ENCODE peak calls at places on chromosomes 11 and 22, in eight cellular contexts. X is AG09309, U is right atrium auricular region, J is GM06990, D is Peyer's patch, N is brain microvascular endothelial cell, T is ovary, H is lower leg skin. M is an unnamed sample.

GRCh38 chr11:130448416-130449068 is at the start of gene ADAMTS15:
- DNase-seq in X (no peak), U (peak), J (peak), D (peak), N (peak), T (peak), H (peak), M (no peak)

GRCh38 chr11:15471709-15472404 is 357.1 kb downstream of the INSC start:
- DNase-seq in X (no peak), U (no peak), J (no peak), D (no peak), N (no peak), T (no peak), H (no peak), M (no peak)

GRCh38 chr11:2567026-2567671 is 122.3 kb downstream of the KCNQ1 start:
- DNase-seq in X (no peak), U (no peak), J (no peak), D (peak), N (no peak), T (no peak), H (no peak), M (no peak)

GRCh38 chr11:45409587-45409986 is 123.4 kb upstream of the SYT13 start:
- DNase-seq in X (no peak), U (no peak), J (no peak), D (no peak), N (no peak), T (no peak), H (no peak), M (no peak)

GRCh38 chr11:119717839-119718534 is 11.0 kb downstream of the NECTIN1 start:
- DNase-seq in X (no peak), U (no peak), J (no peak), D (no peak), N (no peak), T (no peak), H (no peak), M (no peak)

GRCh38 chr22:38353142-38353629 is 36.0 kb upstream of the CSNK1E start:
- DNase-seq in X (no peak), U (peak), J (peak), D (peak), N (peak), T (peak), H (peak), M (no peak)

GRCh38 chr11:120625565-120625964 is 114.0 kb downstream of the GRIK4 start:
- DNase-seq in X (no peak), U (no peak), J (no peak), D (no peak), N (no peak), T (no peak), H (no peak), M (no peak)

GRCh38 chr11:76560219-76560618 is 110.3 kb downstream of the LRRC32 start:
- DNase-seq in X (no peak), U (no peak), J (no peak), D (no peak), N (no peak), T (no peak), H (no peak), M (no peak)

GRCh38 chr11:68372625-68373024 is 60.2 kb downstream of the LRP5 start:
- DNase-seq in X (no peak), U (no peak), J (no peak), D (peak), N (no peak), T (no peak), H (no peak), M (no peak)

GRCh38 chr11:68372114-68372513 is 59.7 kb downstream of the LRP5 start:
- DNase-seq in X (no peak), U (no peak), J (no peak), D (no peak), N (no peak), T (no peak), H (no peak), M (no peak)

GRCh38 chr11:68369756-68370155 is 57.4 kb downstream of the LRP5 start:
- DNase-seq in X (no peak), U (no peak), J (no peak), D (no peak), N (no peak), T (no peak), H (no peak), M (no peak)

GRCh38 chr11:68370211-68371111 is 58.1 kb downstream of the LRP5 start:
- DNase-seq in X (no peak), U (peak), J (peak), D (no peak), N (peak), T (no peak), H (no peak), M (no peak)

GRCh38 chr11:68371176-68372041 is 59.0 kb downstream of the LRP5 start:
- DNase-seq in X (no peak), U (peak), J (peak), D (no peak), N (peak), T (no peak), H (no peak), M (no peak)
- H3K4me3 ChIP-seq in X (no peak), U (no peak), J (no peak), D (no peak), N (no peak), T (no peak), H (no peak), M (no peak)

DNA sequence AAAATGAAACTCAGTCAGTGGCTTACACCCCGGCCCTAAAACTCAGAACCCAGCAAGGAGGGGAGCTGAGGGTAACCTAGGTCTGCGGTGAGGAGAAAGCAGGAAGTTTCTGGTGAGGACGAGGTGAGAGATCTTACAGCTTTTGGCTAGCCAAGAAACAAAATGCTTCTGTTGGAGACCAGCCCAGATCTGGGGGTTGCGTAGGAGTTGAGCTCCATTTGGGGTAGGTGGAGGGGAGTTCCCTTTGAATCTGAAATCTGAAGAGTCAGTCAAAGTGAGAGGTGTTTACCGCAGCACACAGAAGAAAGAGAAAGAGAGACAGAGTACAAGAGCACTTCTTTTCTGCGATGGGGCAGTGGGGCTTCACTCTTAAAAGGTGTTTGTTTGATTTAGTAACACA is 29.6 kb downstream of the EHF start:
- DNase-seq in X (no peak), U (no peak), J (peak), D (no peak), N (no peak), T (no peak), H (no peak), M (no peak)
- H3K4me3 ChIP-seq in X (no peak), U (no peak), J (no peak), D (no peak), N (no peak), T (no peak), H (no peak), M (no peak)

GRCh38 chr11:134036484-134037092 is 32.3 kb upstream of the JAM3 start:
- DNase-seq in X (no peak), U (no peak), J (no peak), D (no peak), N (no peak), T (no peak), H (no peak), M (no peak)
- H3K4me3 ChIP-seq in X (peak), U (peak), J (peak), D (peak), N (peak), T (peak), H (peak), M (peak)

DNA sequence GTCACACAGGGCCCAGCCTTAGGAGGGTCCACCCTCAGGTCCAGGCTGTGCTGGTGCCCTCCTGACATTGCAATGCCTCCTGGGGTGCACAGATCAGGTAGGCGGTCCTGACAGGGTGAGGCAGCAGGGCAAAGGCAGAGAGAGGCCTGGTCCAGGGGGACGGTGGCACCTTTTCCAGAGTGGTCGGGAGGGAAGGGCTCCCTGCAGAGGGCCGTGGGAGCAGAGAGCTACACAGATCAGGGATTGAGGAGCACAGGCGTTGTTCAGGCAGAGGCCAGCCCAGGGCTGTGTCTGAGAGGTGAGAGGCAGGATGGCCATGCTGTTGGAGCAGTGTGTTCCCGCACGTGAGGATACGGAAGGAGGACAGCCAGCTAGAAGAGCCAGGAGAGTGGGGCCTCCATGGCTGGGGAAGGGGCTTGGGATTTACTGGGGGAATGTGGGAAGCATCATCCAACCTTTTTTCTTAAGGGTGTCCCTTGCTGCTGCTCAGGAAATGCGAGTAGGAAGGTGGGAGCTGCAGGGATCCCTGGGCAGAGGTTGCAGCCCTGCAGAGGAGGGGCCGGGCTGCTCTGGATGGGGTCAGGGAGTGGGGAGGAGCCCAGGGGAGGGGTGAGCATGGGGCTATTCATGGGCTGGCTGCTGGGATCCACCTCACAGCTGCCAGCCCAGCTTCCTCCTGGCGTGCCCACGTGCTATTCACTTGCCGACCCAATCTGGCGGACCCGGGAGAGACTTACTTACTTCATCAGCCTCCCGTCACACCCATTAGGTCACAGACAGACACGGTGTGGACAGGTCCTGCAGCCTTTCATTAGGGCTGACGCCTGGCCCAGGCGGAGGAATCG is 1516.4 kb downstream of the TBC1D22A start:
- DNase-seq in X (no peak), U (peak), J (no peak), D (no peak), N (no peak), T (no peak), H (no peak), M (no peak)
- H3K4me3 ChIP-seq in X (no peak), U (no peak), J (no peak), D (no peak), N (no peak), T (no peak), H (no peak), M (no peak)

GRCh38 chr11:562046-562645 is 1.4 kb downstream of the RASSF7 start:
- DNase-seq in X (no peak), U (no peak), J (no peak), D (no peak), N (no peak), T (no peak), H (no peak), M (no peak)
- H3K4me3 ChIP-seq in X (no peak), U (no peak), J (peak), D (peak), N (no peak), T (no peak), H (no peak), M (peak)

DNA sequence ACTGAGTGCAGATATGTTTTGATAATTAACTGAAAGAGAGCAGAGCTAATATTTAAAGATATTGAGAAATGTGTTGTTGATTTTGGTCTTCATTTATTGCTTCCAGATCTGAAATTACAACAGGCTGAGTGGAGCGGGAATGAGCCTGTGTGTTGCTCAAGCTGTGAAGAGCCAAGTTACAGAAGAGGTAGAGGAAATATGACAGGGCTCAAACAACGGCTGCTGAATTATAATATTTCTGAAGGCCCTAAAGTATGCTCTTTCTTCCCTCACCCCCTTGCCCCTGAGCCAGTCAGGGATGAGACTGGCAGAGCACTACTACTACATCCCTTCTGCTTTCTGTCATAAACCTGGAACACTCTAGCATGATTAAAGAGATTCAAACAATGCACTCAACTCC is 115.6 kb downstream of the FANCF start:
- DNase-seq in X (no peak), U (no peak), J (no peak), D (no peak), N (no peak), T (no peak), H (no peak), M (no peak)
- H3K4me3 ChIP-seq in X (no peak), U (no peak), J (no peak), D (no peak), N (no peak), T (no peak), H (no peak), M (no peak)

DNA sequence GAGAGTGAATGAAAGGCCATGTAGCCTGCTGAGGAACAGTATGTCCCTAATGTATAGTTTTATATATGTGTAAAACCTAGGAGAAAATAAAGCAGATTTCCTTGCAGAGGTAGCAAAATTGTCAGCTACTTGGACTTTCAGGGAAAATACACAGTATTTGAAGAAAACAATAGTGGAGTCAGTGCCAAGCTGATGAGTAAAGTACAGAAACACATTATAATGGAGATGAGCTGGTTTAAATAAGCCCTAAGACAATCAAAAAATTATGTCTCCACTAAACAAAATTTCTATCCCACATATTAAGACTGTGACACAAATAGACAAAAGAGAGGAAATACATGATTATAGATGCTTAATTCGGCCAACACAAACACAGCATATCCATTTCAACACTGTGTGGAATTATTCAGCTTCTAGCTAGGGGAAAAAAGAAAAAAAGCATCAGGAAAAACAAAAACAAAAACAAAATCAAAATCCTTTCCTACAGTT is 76.0 kb downstream of the MAML2 start:
- DNase-seq in X (no peak), U (no peak), J (no peak), D (no peak), N (no peak), T (no peak), H (no peak), M (no peak)
- H3K4me3 ChIP-seq in X (no peak), U (no peak), J (no peak), D (no peak), N (no peak), T (no peak), H (no peak), M (no peak)

DNA sequence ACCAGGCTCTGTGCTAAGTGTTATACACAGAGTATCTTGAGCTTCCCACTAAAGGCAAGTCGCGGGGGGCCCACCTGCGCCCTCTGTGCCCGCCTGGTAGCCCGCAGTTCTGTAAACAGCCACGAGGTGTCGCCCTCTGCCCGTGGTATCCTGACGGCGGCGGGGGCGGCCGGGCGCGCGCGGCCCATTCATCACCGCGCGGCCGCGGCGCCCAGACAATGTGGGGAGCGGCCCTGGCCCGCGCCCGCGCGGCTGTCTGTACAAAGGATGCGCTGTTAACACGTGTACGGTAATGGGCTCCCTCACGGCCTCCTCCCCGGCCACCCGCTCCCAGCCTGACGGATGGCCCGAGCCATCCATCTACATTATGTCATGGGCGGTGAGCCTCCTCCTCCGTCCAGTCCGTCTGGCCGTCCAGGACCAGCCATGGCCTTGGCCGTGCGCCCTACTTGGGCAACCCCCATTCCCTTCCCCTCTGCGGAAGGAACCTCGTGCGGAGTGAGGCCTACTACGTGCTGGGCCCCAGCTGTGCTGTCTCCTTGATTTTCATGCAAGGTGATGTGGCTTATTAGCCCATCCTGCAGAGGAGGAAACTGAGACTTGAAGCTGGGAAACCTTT is 99.4 kb downstream of the MIAT start:
- DNase-seq in X (no peak), U (peak), J (peak), D (peak), N (peak), T (peak), H (no peak), M (no peak)
- H3K4me3 ChIP-seq in X (peak), U (no peak), J (no peak), D (peak), N (peak), T (no peak), H (no peak), M (peak)